ENCODE peak calls at places on chromosome 2, in seven cellular contexts. One of them, this sample, is unnamed.

GRCh38 chr2:43812947-43813346 is 25.7 kb downstream of the ABCG5 start:
- DNase-seq in Panc1: no peak
- DNase-seq in prostate gland: no peak
- DNase-seq in stomach: no peak
- DNase-seq in HCT116: no peak
- DNase-seq in K562: no peak
- DNase-seq in spleen: no peak
- DNase-seq in this sample: no peak

GRCh38 chr2:104179644-104180043 is 674.3 kb upstream of the POU3F3 start:
- DNase-seq in K562: no peak
- DNase-seq in HCT116: no peak
- DNase-seq in Panc1: no peak
- DNase-seq in stomach: no peak
- DNase-seq in prostate gland: no peak
- DNase-seq in spleen: no peak
- DNase-seq in this sample: no peak

GRCh38 chr2:34373586-34374233 is 774.6 kb upstream of the FAM98A start:
- DNase-seq in Panc1: no peak
- DNase-seq in K562: no peak
- DNase-seq in spleen: no peak
- DNase-seq in prostate gland: no peak
- DNase-seq in stomach: no peak
- DNase-seq in HCT116: no peak
- DNase-seq in this sample: no peak

GRCh38 chr2:210389856-210390255 is 74.9 kb upstream of the MYL1 start:
- DNase-seq in K562: no peak
- DNase-seq in stomach: no peak
- DNase-seq in Panc1: no peak
- DNase-seq in spleen: no peak
- DNase-seq in HCT116: no peak
- DNase-seq in prostate gland: peak; percentile 47
- DNase-seq in this sample: no peak

GRCh38 chr2:1591461-1591770 is 152.9 kb downstream of the PXDN start:
- DNase-seq in Panc1: no peak
- DNase-seq in HCT116: no peak
- DNase-seq in spleen: no peak
- DNase-seq in prostate gland: no peak
- DNase-seq in K562: no peak
- DNase-seq in stomach: no peak
- DNase-seq in this sample: no peak

GRCh38 chr2:141455877-141456276 is 674.9 kb downstream of the LRP1B start:
- DNase-seq in prostate gland: no peak
- DNase-seq in Panc1: no peak
- DNase-seq in K562: no peak
- DNase-seq in HCT116: no peak
- DNase-seq in stomach: no peak
- DNase-seq in spleen: no peak
- DNase-seq in this sample: no peak

GRCh38 chr2:118835739-118836410 is 11.6 kb downstream of the EN1 start:
- DNase-seq in stomach: peak; percentile 48
- DNase-seq in Panc1: no peak
- DNase-seq in K562: no peak
- DNase-seq in HCT116: no peak
- DNase-seq in prostate gland: no peak
- DNase-seq in spleen: peak; percentile 70
- DNase-seq in this sample: no peak

GRCh38 chr2:241994556-241995213 is 125.2 kb downstream of the RTP5 start:
- DNase-seq in stomach: peak; percentile 2
- DNase-seq in prostate gland: no peak
- DNase-seq in HCT116: no peak
- DNase-seq in Panc1: no peak
- DNase-seq in K562: no peak
- DNase-seq in spleen: peak; percentile 30
- DNase-seq in this sample: no peak

GRCh38 chr2:225137971-225138370 is 95.7 kb upstream of the DOCK10 start:
- DNase-seq in prostate gland: no peak
- DNase-seq in K562: no peak
- DNase-seq in stomach: no peak
- DNase-seq in HCT116: no peak
- DNase-seq in spleen: no peak
- DNase-seq in Panc1: no peak
- DNase-seq in this sample: no peak

GRCh38 chr2:150911766-150912280 is 349.8 kb downstream of the RBM43 start:
- DNase-seq in prostate gland: peak; percentile 11
- DNase-seq in spleen: no peak
- DNase-seq in HCT116: no peak
- DNase-seq in K562: no peak
- DNase-seq in stomach: peak; percentile 27
- DNase-seq in Panc1: peak; percentile 20
- DNase-seq in this sample: no peak

GRCh38 chr2:81266106-81266505 is 961.6 kb upstream of the LRRTM1 start:
- DNase-seq in Panc1: no peak
- DNase-seq in prostate gland: no peak
- DNase-seq in stomach: no peak
- DNase-seq in K562: peak; percentile 6
- DNase-seq in spleen: no peak
- DNase-seq in HCT116: peak; percentile 48
- DNase-seq in this sample: no peak

GRCh38 chr2:188248513-188248912 is 43.2 kb upstream of the GULP1 start:
- DNase-seq in stomach: no peak
- DNase-seq in K562: no peak
- DNase-seq in prostate gland: no peak
- DNase-seq in Panc1: no peak
- DNase-seq in HCT116: no peak
- DNase-seq in spleen: no peak
- DNase-seq in this sample: no peak

GRCh38 chr2:187499941-187500532 is 52.0 kb upstream of the CALCRL start:
- DNase-seq in Panc1: peak; percentile 56
- DNase-seq in stomach: peak; percentile 63
- DNase-seq in K562: peak; percentile 77
- DNase-seq in prostate gland: peak; percentile 38
- DNase-seq in spleen: no peak
- DNase-seq in HCT116: peak; percentile 54
- DNase-seq in this sample: no peak

GRCh38 chr2:140747665-140748064 is 1383.2 kb downstream of the LRP1B start:
- DNase-seq in prostate gland: no peak
- DNase-seq in HCT116: no peak
- DNase-seq in Panc1: no peak
- DNase-seq in stomach: no peak
- DNase-seq in K562: no peak
- DNase-seq in spleen: no peak
- DNase-seq in this sample: no peak

GRCh38 chr2:203532957-203533695 is 2.0 kb downstream of the RAPH1 start:
- DNase-seq in HCT116: no peak
- DNase-seq in K562: peak; percentile 2
- DNase-seq in prostate gland: peak; percentile 4
- DNase-seq in Panc1: no peak
- DNase-seq in spleen: no peak
- DNase-seq in stomach: no peak
- DNase-seq in this sample: no peak

GRCh38 chr2:230636684-230637271 is 75.9 kb upstream of the CAB39 start:
- DNase-seq in spleen: no peak
- DNase-seq in stomach: no peak
- DNase-seq in K562: no peak
- DNase-seq in prostate gland: no peak
- DNase-seq in HCT116: no peak
- DNase-seq in Panc1: no peak
- DNase-seq in this sample: no peak

GRCh38 chr2:140154711-140155110 is 1374.5 kb upstream of the NXPH2 start:
- DNase-seq in spleen: no peak
- DNase-seq in HCT116: no peak
- DNase-seq in prostate gland: no peak
- DNase-seq in K562: no peak
- DNase-seq in Panc1: no peak
- DNase-seq in stomach: no peak
- DNase-seq in this sample: no peak

GRCh38 chr2:39849982-39850526 is 71.0 kb upstream of the THUMPD2 start:
- DNase-seq in K562: no peak
- DNase-seq in stomach: no peak
- DNase-seq in HCT116: no peak
- DNase-seq in prostate gland: no peak
- DNase-seq in Panc1: no peak
- DNase-seq in spleen: no peak
- DNase-seq in this sample: no peak

GRCh38 chr2:192448881-192449280 is 254.1 kb upstream of the TMEFF2 start:
- DNase-seq in spleen: no peak
- DNase-seq in prostate gland: no peak
- DNase-seq in HCT116: no peak
- DNase-seq in Panc1: no peak
- DNase-seq in stomach: no peak
- DNase-seq in K562: no peak
- DNase-seq in this sample: no peak

GRCh38 chr2:236164201-236164982 is 3.8 kb downstream of the GBX2 start:
- DNase-seq in stomach: no peak
- DNase-seq in prostate gland: no peak
- DNase-seq in K562: no peak
- DNase-seq in spleen: no peak
- DNase-seq in HCT116: no peak
- DNase-seq in Panc1: no peak
- DNase-seq in this sample: no peak

GRCh38 chr2:73291093-73291460 is 2.3 kb downstream of the EGR4 start:
- DNase-seq in K562: peak; percentile 73
- DNase-seq in prostate gland: no peak
- DNase-seq in stomach: no peak
- DNase-seq in spleen: peak; percentile 85
- DNase-seq in HCT116: no peak
- DNase-seq in Panc1: no peak
- DNase-seq in this sample: no peak

GRCh38 chr2:201856561-201856960 is 50.2 kb downstream of the CDK15 start:
- DNase-seq in prostate gland: no peak
- DNase-seq in Panc1: no peak
- DNase-seq in spleen: no peak
- DNase-seq in HCT116: no peak
- DNase-seq in K562: no peak
- DNase-seq in stomach: no peak
- DNase-seq in this sample: no peak

DNA sequence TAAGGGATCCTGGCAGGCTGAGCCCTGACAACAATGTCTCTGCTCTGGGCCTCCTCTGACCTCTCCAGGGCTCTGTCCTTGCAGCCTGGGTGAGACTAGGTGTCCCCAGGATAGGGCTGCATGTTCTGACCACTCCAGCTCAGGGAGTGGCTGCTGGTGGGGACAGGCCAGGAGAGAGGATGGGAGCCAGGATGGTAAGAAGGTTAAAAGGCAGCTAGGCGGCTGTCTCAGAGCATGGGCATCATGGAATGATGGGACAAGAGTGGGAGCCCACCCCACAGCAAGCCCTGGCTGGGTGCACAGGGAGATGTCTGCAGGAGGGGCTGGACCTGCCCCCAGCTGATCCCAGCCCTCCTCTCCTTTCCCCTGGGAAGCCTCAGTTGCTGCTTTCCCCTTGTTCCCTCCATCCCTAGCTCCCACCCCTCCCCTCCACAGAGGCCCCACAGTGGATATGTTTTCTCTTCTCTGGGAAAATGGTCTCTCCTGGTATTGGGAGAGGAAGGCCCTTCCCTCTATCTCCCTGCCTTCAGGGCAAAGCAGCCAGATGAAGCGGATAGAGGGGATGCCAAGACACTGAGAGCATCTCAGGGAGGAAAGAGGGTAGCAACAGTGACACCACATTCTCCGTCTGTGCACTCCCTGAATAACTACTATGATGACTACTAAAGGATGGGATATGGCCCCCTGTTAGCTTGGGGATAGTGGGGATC is 334.3 kb downstream of the DYSF start:
- DNase-seq in K562: no peak
- DNase-seq in Panc1: no peak
- DNase-seq in prostate gland: no peak
- DNase-seq in stomach: no peak
- DNase-seq in HCT116: no peak
- DNase-seq in spleen: peak; percentile 47
- DNase-seq in this sample: no peak
- TF ChIP-seq CTCF in K562: no peak
- TF ChIP-seq CTCF in Panc1: no peak
- TF ChIP-seq CTCF in prostate gland: no peak
- TF ChIP-seq CTCF in stomach: no peak
- TF ChIP-seq CTCF in HCT116: no peak
- TF ChIP-seq CTCF in spleen: no peak
- TF ChIP-seq CTCF in this sample: no peak

GRCh38 chr2:65488527-65488926 is 56.1 kb upstream of the SPRED2 start:
- DNase-seq in spleen: no peak
- DNase-seq in K562: no peak
- DNase-seq in HCT116: no peak
- DNase-seq in stomach: no peak
- DNase-seq in Panc1: no peak
- DNase-seq in prostate gland: no peak
- DNase-seq in this sample: no peak
- H3K9me3 ChIP-seq in spleen: no peaks in the 10 kb centered on the region
- H3K9me3 ChIP-seq in K562: no peaks in the 10 kb centered on the region
- H3K9me3 ChIP-seq in HCT116: no peaks in the 10 kb centered on the region
- H3K9me3 ChIP-seq in stomach: peaks cover 9% of the 10 kb centered on the region
- H3K9me3 ChIP-seq in Panc1: peaks cover 8% of the 10 kb centered on the region
- H3K9me3 ChIP-seq in prostate gland: no peaks in the 10 kb centered on the region
- H3K9me3 ChIP-seq in this sample: no peaks in the 10 kb centered on the region

GRCh38 chr2:28370355-28370754 is 22.3 kb upstream of the FOSL2 start:
- DNase-seq in stomach: no peak
- DNase-seq in HCT116: no peak
- DNase-seq in K562: no peak
- DNase-seq in prostate gland: no peak
- DNase-seq in spleen: no peak
- DNase-seq in Panc1: no peak
- DNase-seq in this sample: no peak
- TF ChIP-seq POLR2AphosphoS5 in stomach: no peak
- TF ChIP-seq POLR2AphosphoS5 in HCT116: no peak
- TF ChIP-seq POLR2AphosphoS5 in K562: no peak
- TF ChIP-seq POLR2AphosphoS5 in prostate gland: no peak
- TF ChIP-seq POLR2AphosphoS5 in spleen: no peak
- TF ChIP-seq POLR2AphosphoS5 in Panc1: no peak
- TF ChIP-seq POLR2AphosphoS5 in this sample: no peak

DNA sequence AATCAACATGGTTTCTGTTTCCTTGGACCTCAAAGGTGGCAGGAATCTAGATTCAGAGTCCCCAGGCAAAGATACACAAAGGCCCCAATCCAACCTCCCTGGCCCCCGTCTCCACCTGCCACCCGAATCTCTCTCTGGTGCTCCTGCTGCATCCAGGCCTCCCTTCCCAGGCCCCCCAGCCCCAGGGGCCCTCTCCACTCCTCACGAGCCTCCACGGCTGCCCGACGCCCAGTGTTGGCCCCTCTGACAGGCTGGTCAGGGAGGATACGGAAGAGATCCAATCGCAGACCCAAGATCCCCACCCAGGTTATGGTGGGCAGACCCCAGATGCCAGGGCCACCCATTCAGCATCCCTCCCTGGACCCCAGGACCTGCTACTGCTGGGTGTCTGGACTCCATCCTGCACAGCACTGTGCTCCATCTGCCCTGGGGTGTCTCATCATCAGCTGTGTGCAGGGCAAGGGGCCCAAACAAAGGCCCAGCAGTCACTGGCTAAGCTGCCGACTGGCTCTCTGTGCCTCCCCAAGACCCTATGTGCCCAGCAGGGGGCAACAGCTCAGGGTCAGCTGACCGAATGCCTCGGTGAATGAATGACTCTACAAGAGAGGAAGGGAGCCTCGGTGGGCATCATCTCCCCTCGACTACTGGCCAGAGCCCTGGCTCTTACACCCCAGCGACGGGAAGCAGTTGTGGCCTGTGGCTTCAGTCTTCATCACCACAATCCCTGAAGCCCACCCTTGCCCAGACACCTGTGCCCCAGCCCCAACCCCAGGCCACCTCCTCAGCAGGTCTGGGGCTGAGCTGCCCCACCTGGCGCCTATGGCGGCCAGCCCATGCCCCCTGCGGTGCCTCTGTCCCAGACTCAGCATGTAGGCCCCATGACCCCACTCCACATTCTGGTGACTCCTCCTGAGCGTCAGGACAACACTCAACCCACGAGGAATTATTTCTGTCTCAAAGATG is 2.0 kb upstream of the GPR17 start:
- DNase-seq in Panc1: no peak
- DNase-seq in stomach: no peak
- DNase-seq in HCT116: no peak
- DNase-seq in prostate gland: no peak
- DNase-seq in spleen: peak; percentile 76
- DNase-seq in K562: no peak
- DNase-seq in this sample: no peak
- TF ChIP-seq CTCF in Panc1: no peak
- TF ChIP-seq CTCF in stomach: no peak
- TF ChIP-seq CTCF in HCT116: no peak
- TF ChIP-seq CTCF in prostate gland: no peak
- TF ChIP-seq CTCF in spleen: no peak
- TF ChIP-seq CTCF in K562: peak; percentile 9
- TF ChIP-seq CTCF in this sample: no peak